ENCODE peak calls at places on chromosomes 7 and 10, in five cellular contexts. D, L, Q, O and K are unnamed samples. For H3K4me1, the result is how much of the 10 kb centered on the place peaks cover.

GRCh38 chr7:16913643-16914042 is 31.9 kb upstream of the AGR3 start:
- DNase-seq in D (no peak), L (no peak), O (no peak), Q (no peak), K (no peak)

GRCh38 chr10:35637456-35637855 is 4.6 kb downstream of the FZD8 start:
- DNase-seq in O (peak), L (no peak), Q (no peak), D (no peak), K (no peak)

GRCh38 chr7:16817536-16817935 is 12.7 kb upstream of the AGR2 start:
- DNase-seq in L (no peak), O (no peak), Q (no peak), D (no peak), K (no peak)

GRCh38 chr10:34762603-34763299 is 52.3 kb downstream of the PARD3 start:
- DNase-seq in L (no peak), Q (no peak), D (no peak), O (no peak), K (no peak)

GRCh38 chr7:99928188-99928587 is 1.2 kb downstream of the GJC3 start:
- DNase-seq in L (no peak), Q (no peak), O (no peak), D (no peak), K (no peak)

GRCh38 chr7:19175241-19175640 is 30.0 kb upstream of the FERD3L start:
- DNase-seq in Q (no peak), L (no peak), D (no peak), O (no peak), K (no peak)

GRCh38 chr10:46543379-46544014 is 13.0 kb downstream of the GPRIN2 start:
- DNase-seq in L (no peak), Q (no peak), D (peak), O (no peak), K (no peak)

GRCh38 chr10:23034790-23035189 is 60.6 kb upstream of the MSRB2 start:
- DNase-seq in O (no peak), Q (no peak), D (no peak), L (no peak), K (no peak)

GRCh38 chr7:135074096-135074495 is 73.8 kb upstream of the TMEM140 start:
- DNase-seq in L (no peak), D (no peak), O (no peak), Q (no peak), K (no peak)

GRCh38 chr7:92609921-92610518 is 19.8 kb upstream of the FAM133B start:
- DNase-seq in D (no peak), O (no peak), L (no peak), Q (no peak), K (no peak)

GRCh38 chr10:4725917-4726606 is 99.9 kb upstream of the AKR1E2 start:
- DNase-seq in L (no peak), Q (no peak), O (no peak), D (no peak), K (no peak)

GRCh38 chr7:50739744-50740455 is 42.8 kb downstream of the GRB10 start:
- DNase-seq in O (no peak), Q (no peak), D (peak), L (no peak), K (no peak)

GRCh38 chr7:154968336-154969001 is 34.5 kb downstream of the PAXIP1 start:
- DNase-seq in L (no peak), D (no peak), Q (no peak), O (no peak), K (no peak)

GRCh38 chr10:48444861-48445841 is 138.7 kb downstream of the MAPK8 start:
- DNase-seq in L (no peak), O (peak), D (peak), Q (no peak), K (peak)

GRCh38 chr10:19815036-19815435 is 1.2 kb upstream of the PLXDC2 start:
- DNase-seq in Q (no peak), D (no peak), L (no peak), O (no peak), K (no peak)

GRCh38 chr7:155962191-155962967 is 150.1 kb upstream of the SHH start:
- DNase-seq in Q (no peak), D (peak), L (no peak), O (no peak), K (no peak)

GRCh38 chr10:112361951-112362770 is 11.8 kb upstream of the ACSL5 start:
- DNase-seq in Q (no peak), D (peak), L (peak), O (peak), K (no peak)

GRCh38 chr10:70649526-70649925 is 22.8 kb upstream of the ADAMTS14 start:
- DNase-seq in O (no peak), L (no peak), D (no peak), Q (no peak), K (no peak)

GRCh38 chr7:871900-872537 is 4.3 kb upstream of the GET4 start:
- DNase-seq in O (no peak), L (no peak), D (no peak), Q (no peak), K (no peak)

GRCh38 chr7:106604974-106605373 is 56.0 kb downstream of the CCDC71L start:
- DNase-seq in O (no peak), D (no peak), L (no peak), Q (no peak), K (no peak)

GRCh38 chr7:148191391-148192076 is 399.0 kb upstream of the C7orf33 start:
- DNase-seq in L (no peak), Q (no peak), O (no peak), D (no peak), K (peak)

GRCh38 chr7:120857558-120858298 is at the start of gene TSPAN12:
- DNase-seq in O (peak), Q (peak), D (peak), L (peak), K (peak)

GRCh38 chr10:3774814-3775670 is 10.0 kb downstream of the KLF6 start:
- DNase-seq in D (peak), L (no peak), O (no peak), Q (no peak), K (no peak)

GRCh38 chr10:110007171-110007700 is 548 bp upstream of the ADD3 start:
- DNase-seq in Q (no peak), O (no peak), D (no peak), L (no peak), K (no peak)

GRCh38 chr10:16698457-16698856 is 118.8 kb downstream of the RSU1 start:
- DNase-seq in Q (no peak), D (no peak), L (no peak), O (no peak), K (no peak)

GRCh38 chr7:50404392-50404791 is 45.8 kb downstream of the FIGNL1 start:
- DNase-seq in O (peak), L (no peak), D (no peak), Q (no peak), K (no peak)

GRCh38 chr7:65251851-65252620 is 121.6 kb upstream of the ZNF92 start:
- DNase-seq in D (no peak), Q (peak), O (peak), L (peak), K (peak)

GRCh38 chr7:151905322-151905721 is 28.4 kb upstream of the PRKAG2 start:
- DNase-seq in L (no peak), D (no peak), O (no peak), Q (no peak), K (no peak)

GRCh38 chr7:64877714-64878610 is 25.1 kb upstream of the ZNF273 start:
- DNase-seq in Q (no peak), O (no peak), D (peak), L (no peak), K (no peak)

GRCh38 chr7:15648461-15648961 is 38.0 kb downstream of the MEOX2 start:
- DNase-seq in Q (no peak), D (no peak), O (no peak), L (no peak), K (peak)

DNA sequence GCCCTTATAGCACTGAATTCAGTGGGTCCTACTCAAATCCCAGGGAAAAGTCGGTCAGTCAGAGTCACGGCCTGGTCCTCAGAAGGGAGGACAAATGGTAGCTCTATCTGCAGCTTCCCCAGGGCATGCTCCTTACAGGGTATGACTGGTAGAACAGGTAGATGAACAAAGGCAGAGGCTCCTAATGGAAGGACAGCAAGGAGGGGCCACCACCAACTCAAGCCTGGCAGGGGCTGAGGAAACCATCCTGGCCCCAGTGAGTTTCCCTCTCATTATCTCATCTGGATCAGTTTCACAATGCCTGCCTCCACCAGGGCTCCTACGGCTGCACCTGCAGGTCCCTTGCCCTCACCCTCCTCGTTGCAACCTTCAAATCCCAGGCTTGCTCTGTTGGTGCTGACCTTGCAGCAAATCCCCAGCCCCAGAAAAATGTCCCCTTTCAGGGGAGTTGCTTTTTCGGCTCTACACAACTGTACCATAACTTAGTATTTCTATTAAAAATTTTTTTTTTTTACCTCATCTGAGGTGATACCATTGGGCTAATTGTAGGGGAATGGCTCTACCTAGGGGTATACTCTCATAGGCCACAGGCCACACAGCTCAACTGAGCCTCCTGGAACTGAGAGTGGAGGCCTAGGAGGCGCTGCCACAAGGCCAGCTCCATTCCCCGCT is 2.4 kb upstream of the MYO1G start:
- DNase-seq in D (no peak), Q (no peak), L (no peak), O (no peak), K (no peak)
- H3K4me1 ChIP-seq in D (under half), Q (under half), L (under half), O (under half), K (under half)

GRCh38 chr7:116438274-116438673 is 61.3 kb upstream of the CAV2 start:
- DNase-seq in L (no peak), O (no peak), Q (no peak), D (peak), K (peak)
- H3K4me1 ChIP-seq in L (under half), O (under half), Q (under half), D (under half), K (under half)

DNA sequence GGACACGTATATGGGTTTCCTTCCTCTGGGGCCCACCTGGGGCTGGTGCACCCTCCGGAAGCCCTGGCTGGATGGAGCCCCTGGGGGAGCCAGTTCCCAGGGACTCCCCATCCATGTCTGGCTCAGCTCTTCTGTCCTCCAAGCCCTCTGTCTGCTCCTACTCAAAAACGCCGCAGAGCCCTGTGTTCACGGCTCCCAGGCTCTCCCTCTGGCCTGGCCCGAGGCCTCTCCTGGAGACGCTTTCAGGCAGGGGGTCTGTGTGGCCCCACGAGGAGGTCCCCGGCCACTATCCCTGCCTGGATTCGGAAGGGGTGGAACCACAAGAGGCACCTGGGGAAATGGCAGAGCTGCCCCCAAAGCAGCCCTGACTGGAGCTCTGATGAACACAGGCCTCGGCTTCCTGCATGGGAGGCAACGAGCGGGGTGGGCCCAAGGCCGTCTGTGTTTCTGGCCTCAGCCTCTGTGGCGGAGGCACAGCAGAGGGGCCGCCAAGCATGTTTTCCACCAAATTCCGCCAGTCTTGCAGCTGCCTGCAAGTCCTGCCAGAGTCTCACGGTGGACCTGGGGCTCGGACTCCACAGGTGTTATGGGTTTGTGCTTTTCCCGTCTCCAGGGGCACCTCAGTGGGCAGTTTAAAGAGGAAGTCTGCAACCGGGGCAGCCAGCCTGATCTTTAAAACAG is 22.6 kb upstream of the INPP5A start:
- DNase-seq in Q (no peak), L (no peak), O (no peak), D (peak), K (peak)
- H3K4me1 ChIP-seq in Q (under half), L (under half), O (under half), D (under half), K (half or more)

GRCh38 chr7:28502408-28502807 is 90.1 kb downstream of the CREB5 start:
- DNase-seq in Q (no peak), D (no peak), O (no peak), L (no peak), K (no peak)
- H3K4me1 ChIP-seq in Q (under half), D (under half), O (under half), L (under half), K (under half)

DNA sequence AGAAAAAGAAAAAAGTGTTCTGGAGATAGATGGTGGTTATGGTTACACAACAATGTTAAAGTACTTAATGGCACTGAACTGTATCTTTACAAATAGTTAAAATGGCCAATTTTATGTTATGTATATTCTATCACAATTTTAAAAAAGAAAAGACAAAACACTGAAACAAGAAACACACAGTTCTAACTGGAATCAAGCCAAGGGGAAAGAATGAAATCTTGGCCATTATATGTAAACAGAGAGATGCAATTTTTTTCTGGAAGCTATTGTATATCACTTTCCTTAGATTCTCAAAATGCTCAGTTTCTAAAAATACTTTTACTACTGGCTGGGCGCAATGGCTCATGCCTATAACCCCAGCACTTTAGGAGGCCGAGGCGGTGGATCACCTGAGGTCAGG is 4.1 kb downstream of the COA1 start:
- DNase-seq in D (no peak), Q (no peak), O (no peak), L (no peak), K (no peak)
- H3K4me1 ChIP-seq in D (under half), Q (under half), O (under half), L (under half), K (under half)

GRCh38 chr7:66747385-66748126 is 7.0 kb downstream of the RABGEF1 start:
- DNase-seq in L (no peak), D (no peak), O (peak), Q (no peak), K (no peak)
- H3K4me1 ChIP-seq in L (under half), D (under half), O (under half), Q (under half), K (half or more)

GRCh38 chr10:114839901-114840300 is 18.3 kb downstream of the FHIP2A start:
- DNase-seq in O (no peak), D (no peak), L (no peak), Q (no peak), K (no peak)

DNA sequence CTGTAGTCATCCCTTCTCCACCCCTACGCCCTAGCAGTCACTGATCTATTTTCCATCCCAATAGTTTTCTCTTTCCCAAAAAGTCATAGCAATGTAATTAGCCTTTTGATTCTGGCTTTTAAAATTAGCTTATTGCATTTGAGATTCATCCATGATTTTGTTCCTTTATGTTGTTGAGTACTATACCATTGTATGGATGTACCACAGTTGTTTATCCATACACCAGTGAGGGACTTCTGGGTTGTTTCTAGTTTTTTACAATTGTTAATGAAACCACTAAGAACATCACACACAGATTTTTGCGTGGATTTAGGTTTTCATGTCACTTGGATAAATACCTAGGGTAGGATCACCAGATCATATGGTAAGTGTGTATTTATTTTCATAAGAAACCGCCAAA is 16.1 kb downstream of the FHIP2A start:
- DNase-seq in Q (no peak), D (no peak), O (no peak), L (no peak), K (no peak)
- H3K4me1 ChIP-seq in Q (under half), D (under half), O (under half), L (under half), K (under half)

DNA sequence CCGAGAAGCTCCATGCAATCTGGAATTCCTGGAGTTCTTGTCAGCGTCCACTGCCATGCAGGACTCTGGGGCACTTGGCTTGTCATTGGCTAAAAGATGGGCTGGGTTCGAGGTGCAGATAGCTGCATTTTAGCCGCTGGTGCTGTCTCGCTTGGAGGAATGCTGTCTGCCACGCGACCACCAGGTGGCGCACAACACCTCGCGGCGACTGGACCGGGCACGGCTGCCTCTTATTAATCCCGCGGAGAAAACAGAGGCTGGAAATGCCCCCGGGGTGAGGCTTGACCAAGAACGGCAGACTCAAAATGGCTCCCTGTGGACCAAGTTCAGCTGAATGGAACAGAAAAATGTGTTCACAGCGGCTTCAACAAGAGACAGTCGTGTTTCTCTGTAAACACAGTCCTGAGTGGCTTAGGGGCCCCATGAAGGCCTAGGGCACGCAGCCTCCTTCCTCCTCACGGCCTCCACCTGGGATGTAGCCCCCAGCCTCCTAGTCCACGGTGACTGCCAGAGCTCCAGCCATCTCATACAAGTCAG is 46.2 kb downstream of the AOC1 start:
- DNase-seq in L (peak), O (peak), D (peak), Q (peak), K (peak)
- H3K4me1 ChIP-seq in L (under half), O (under half), D (under half), Q (under half), K (under half)

DNA sequence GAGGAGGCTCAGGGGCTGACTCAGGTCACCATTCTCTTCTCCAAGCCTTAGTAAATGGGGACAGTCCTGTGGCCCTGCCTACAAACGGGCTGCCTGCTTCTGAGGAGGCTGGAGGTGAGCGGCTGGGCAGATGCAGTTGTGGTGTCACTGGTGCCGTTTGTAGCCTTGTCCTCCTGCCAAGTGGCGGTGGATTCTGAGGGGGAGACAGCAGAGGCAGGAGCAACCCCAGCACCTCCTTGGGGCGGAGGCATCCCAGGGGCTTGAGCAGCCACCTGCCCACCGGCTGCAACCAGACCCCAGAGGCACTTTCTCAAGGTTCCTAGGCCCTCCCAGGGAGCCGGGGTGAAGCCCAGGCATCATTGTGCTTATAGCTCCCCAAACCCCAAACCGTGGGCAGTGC is 112.5 kb downstream of the ZMIZ1 start:
- DNase-seq in O (no peak), D (no peak), Q (no peak), L (no peak), K (no peak)
- H3K4me1 ChIP-seq in O (half or more), D (under half), Q (under half), L (half or more), K (half or more)

GRCh38 chr10:26528715-26529393 is 90.7 kb downstream of the APBB1IP start:
- DNase-seq in L (no peak), Q (no peak), O (no peak), D (no peak), K (no peak)
- H3K4me1 ChIP-seq in L (under half), Q (under half), O (under half), D (under half), K (under half)